ENCODE peak calls at places on chromosomes 16 and 17, in seven cellular contexts. T is endodermal cell, Z is cardiac fibroblast, Q is nephron progenitor cell, W is neural crest cell, I is GM13977, M is endothelial cell. F is an unnamed sample.

GRCh38 chr17:2020721-2021120 is 4.4 kb downstream of the RTN4RL1 start:
- DNase-seq in M (no peak), I (no peak), W (no peak), T (no peak), Z (no peak), Q (no peak), F (no peak)

GRCh38 chr17:65850486-65850885 is 289.0 kb upstream of the AXIN2 start:
- DNase-seq in I (no peak), Z (peak; percentile 89), Q (no peak), T (no peak), W (no peak), M (no peak), F (peak; percentile 10)

GRCh38 chr16:27462200-27462845 is 60.3 kb downstream of the IL21R start:
- DNase-seq in I (no peak), Z (no peak), T (no peak), W (no peak), Q (no peak), M (no peak), F (no peak)

GRCh38 chr16:83117810-83118209 is 491.0 kb downstream of the CDH13 start:
- DNase-seq in T (no peak), Q (no peak), M (no peak), Z (no peak), W (no peak), I (no peak), F (no peak)

GRCh38 chr16:27305342-27305741 is 8.4 kb upstream of the IL4R start:
- DNase-seq in W (no peak), Z (no peak), M (no peak), T (no peak), I (no peak), Q (no peak), F (no peak)

GRCh38 chr16:25060920-25061319 is 45.8 kb upstream of the ARHGAP17 start:
- DNase-seq in W (no peak), T (no peak), Z (no peak), I (no peak), Q (no peak), M (no peak), F (peak; percentile 72)

GRCh38 chr16:53090591-53091507 is 36.1 kb downstream of the CHD9 start:
- DNase-seq in I (no peak), Z (peak; percentile 99), Q (no peak), M (no peak), W (no peak), T (no peak), F (peak; percentile 89)

GRCh38 chr17:1996243-1997145 is 28.6 kb downstream of the RTN4RL1 start:
- DNase-seq in Q (no peak), T (no peak), I (no peak), M (no peak), W (no peak), Z (no peak), F (no peak)

GRCh38 chr16:78844682-78845081 is 745.2 kb downstream of the WWOX start:
- DNase-seq in W (peak; percentile 9), Q (peak; percentile 38), T (no peak), I (no peak), M (no peak), Z (no peak), F (no peak)

GRCh38 chr16:16797239-16797638 is 418.3 kb downstream of the NPIPA7 start:
- DNase-seq in T (peak; percentile 63), Z (no peak), I (no peak), W (no peak), M (no peak), Q (peak; percentile 54), F (no peak)

GRCh38 chr17:8696456-8696855 is 48.2 kb downstream of the CCDC42 start:
- DNase-seq in Z (no peak), M (no peak), W (no peak), I (no peak), Q (peak; percentile 11), T (peak; percentile 68), F (no peak)

GRCh38 chr16:54503011-54503410 is 216.4 kb upstream of the IRX3 start:
- DNase-seq in T (no peak), M (no peak), Z (peak; percentile 33), I (no peak), W (no peak), Q (no peak), F (no peak)

GRCh38 chr17:19716108-19717030 is at the start of gene SLC47A2:
- DNase-seq in W (no peak), M (no peak), Q (no peak), I (no peak), T (peak; percentile 66), Z (no peak), F (no peak)

GRCh38 chr17:62790554-62790953 is 17.6 kb downstream of the MARCHF10 start:
- DNase-seq in I (no peak), W (no peak), Z (peak; percentile 91), T (peak; percentile 48), Q (no peak), M (no peak), F (no peak)

GRCh38 chr17:78366109-78366848 is 6.4 kb upstream of the SOCS3 start:
- DNase-seq in Z (no peak), Q (no peak), T (peak; percentile 86), W (no peak), M (no peak), I (no peak), F (no peak)

GRCh38 chr16:5605404-5605803 is 507.8 kb upstream of the EEF2KMT start:
- DNase-seq in Q (no peak), T (no peak), W (no peak), M (no peak), Z (no peak), I (no peak), F (no peak)

GRCh38 chr16:71894229-71894920 is 956 bp upstream of the IST1 start:
- DNase-seq in M (peak; percentile 38), T (peak; percentile 86), W (peak; percentile 23), I (no peak), Q (peak; percentile 50), Z (peak; percentile 67), F (peak; percentile 83)

GRCh38 chr17:57918017-57918895 is 37.0 kb downstream of the CUEDC1 start:
- DNase-seq in W (no peak), M (no peak), Q (no peak), I (no peak), T (peak; percentile 73), Z (peak; percentile 70), F (no peak)

GRCh38 chr17:37386462-37386861 is 10.7 kb downstream of the C17orf78 start:
- DNase-seq in T (no peak), I (no peak), W (no peak), Z (no peak), M (no peak), Q (no peak), F (no peak)
- TF ChIP-seq CTCF in T (peak; percentile 47), I (no peak), W (no peak), Z (no peak), M (no peak), Q (no peak), F (no peak)

DNA sequence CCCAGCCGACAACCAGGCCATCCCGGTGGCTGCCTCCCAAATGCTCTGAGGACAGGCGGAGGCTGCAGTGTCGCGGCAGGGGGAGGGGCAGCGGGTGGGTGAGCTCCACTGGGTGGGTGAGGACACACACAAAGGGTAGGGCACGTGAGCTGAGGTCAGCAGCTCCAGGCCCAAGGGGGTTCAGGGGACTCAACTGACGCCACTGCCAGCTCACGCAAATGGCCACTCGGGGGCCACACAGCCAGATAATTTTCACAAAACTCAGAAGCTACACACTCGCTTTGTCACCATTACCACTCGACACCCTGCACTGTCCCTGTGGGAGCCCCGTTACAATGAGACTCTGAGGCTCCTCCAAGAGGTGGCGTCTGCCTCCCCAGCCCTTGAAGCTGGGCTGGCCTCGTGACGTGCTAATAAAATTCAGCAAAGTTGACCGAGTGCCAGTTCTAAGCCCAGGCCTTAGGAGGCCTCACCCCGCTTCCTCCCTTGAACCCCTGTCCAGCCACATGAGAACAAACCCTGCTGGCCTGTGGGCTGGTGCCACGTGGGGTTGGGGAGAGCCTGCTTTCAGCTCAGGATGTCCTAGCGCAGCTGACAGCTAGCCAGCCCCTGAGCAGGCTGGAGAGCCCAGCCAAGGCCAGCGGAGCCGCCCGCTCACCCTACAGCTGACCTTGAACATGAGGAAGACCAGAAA is 56.9 kb downstream of the RMI2 start:
- DNase-seq in T (peak; percentile 58), I (no peak), M (no peak), W (no peak), Q (no peak), Z (no peak), F (no peak)
- TF ChIP-seq CTCF in T (peak; percentile 13), I (no peak), M (no peak), W (no peak), Q (no peak), Z (no peak), F (no peak)

GRCh38 chr17:43327421-43327820 is 71.4 kb upstream of the ARL4D start:
- DNase-seq in Z (no peak), Q (no peak), W (no peak), T (no peak), I (no peak), M (no peak), F (no peak)

GRCh38 chr17:43328650-43329049 is 70.1 kb upstream of the ARL4D start:
- DNase-seq in M (no peak), Q (no peak), Z (no peak), I (no peak), W (no peak), T (no peak), F (no peak)

GRCh38 chr17:43327834-43328420 is 70.9 kb upstream of the ARL4D start:
- DNase-seq in I (no peak), W (no peak), Q (no peak), M (no peak), T (no peak), Z (no peak), F (no peak)

GRCh38 chr17:43326490-43327275 is 72.1 kb upstream of the ARL4D start:
- DNase-seq in W (no peak), T (peak; percentile 30), I (no peak), Z (no peak), Q (no peak), M (no peak), F (no peak)

DNA sequence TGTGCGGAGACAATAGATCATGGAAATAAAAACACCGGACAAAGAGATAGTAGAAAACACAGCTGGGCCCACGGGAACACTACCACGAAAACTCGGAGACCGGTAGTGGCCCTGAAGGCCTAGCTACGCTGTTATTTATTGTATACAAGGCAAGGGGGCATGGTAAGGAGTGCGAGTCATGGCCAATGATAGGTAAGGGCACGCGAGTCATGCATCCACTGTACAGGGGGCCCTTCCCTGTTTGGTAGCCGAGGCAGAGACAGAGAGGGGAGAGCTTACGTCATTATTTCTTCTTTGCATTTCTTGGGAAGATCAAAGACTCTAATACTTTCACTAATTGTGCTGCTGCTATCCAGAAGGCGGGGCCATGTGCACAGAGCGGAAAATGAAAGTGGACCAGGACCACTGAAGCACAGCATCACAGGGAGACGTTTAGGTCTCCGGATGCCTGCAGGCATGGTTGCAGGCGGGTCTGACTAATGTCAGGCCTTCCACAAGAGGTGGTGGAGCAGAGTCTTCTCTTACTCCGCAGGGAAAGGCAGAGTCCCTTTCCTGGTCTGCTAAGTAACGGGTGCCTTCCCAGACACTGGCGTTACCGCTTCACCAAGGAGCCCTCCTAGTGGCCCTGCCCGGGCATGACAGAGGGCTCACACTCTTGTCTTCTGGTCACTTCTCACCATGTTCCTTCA is 74.4 kb upstream of the ARL4D start:
- DNase-seq in W (no peak), I (no peak), T (peak; percentile 81), Q (no peak), Z (no peak), M (peak; percentile 33), F (no peak)
- TF ChIP-seq CTCF in W (no peak), I (no peak), T (peak; percentile 64), Q (peak; percentile 28), Z (peak; percentile 12), M (peak; percentile 42), F (no peak)

GRCh38 chr16:50245417-50246298 is 20.7 kb upstream of the ADCY7 start:
- DNase-seq in T (peak; percentile 73), Z (peak; percentile 82), W (no peak), Q (peak; percentile 72), I (peak; percentile 96), M (peak; percentile 30), F (no peak)
- TF ChIP-seq CTCF in T (peak; percentile 32), Z (no peak), W (no peak), Q (no peak), I (peak; percentile 60), M (no peak), F (no peak)